ENCODE peak calls at places on chromosome 14, in seven cellular contexts. Y, G, I, T, W, K and V are unnamed samples.

GRCh38 chr14:95319312-95320075 is at the start of gene CLMN:
- DNase-seq in Y (peak; percentile 30), G (peak; percentile 43), I (no peak), T (peak; percentile 47), W (peak; percentile 65), K (peak; percentile 9), V (no peak)

GRCh38 chr14:22900088-22900799 is 17.2 kb downstream of the REM2 start:
- DNase-seq in Y (peak; percentile 79), G (no peak), I (peak; percentile 21), T (peak; percentile 77), W (peak; percentile 85), K (peak; percentile 22), V (no peak)

GRCh38 chr14:100282766-100283419 is 23.4 kb downstream of the SLC25A29 start:
- DNase-seq in Y (no peak), G (no peak), I (no peak), T (no peak), W (no peak), K (no peak), V (no peak)

GRCh38 chr14:92109490-92109889 is 3.1 kb upstream of the ATXN3 start:
- DNase-seq in Y (no peak), G (no peak), I (no peak), T (no peak), W (peak; percentile 32), K (no peak), V (no peak)

GRCh38 chr14:65377576-65377975 is 35.0 kb upstream of the FUT8 start:
- DNase-seq in Y (peak; percentile 39), G (no peak), I (no peak), T (no peak), W (no peak), K (no peak), V (no peak)

GRCh38 chr14:97185186-97185585 is 388.0 kb downstream of the VRK1 start:
- DNase-seq in Y (no peak), G (no peak), I (no peak), T (no peak), W (peak; percentile 61), K (peak; percentile 6), V (peak; percentile 4)

GRCh38 chr14:101315802-101316296 is 245.4 kb upstream of the DIO3 start:
- DNase-seq in Y (no peak), G (no peak), I (no peak), T (no peak), W (no peak), K (no peak), V (no peak)

GRCh38 chr14:67941456-67942018 is 122.0 kb downstream of the RAD51B start:
- DNase-seq in Y (peak; percentile 58), G (no peak), I (no peak), T (no peak), W (no peak), K (no peak), V (no peak)

GRCh38 chr14:92954933-92955332 is 32.0 kb downstream of the CHGA start:
- DNase-seq in Y (no peak), G (no peak), I (no peak), T (no peak), W (peak; percentile 31), K (no peak), V (no peak)